ENCODE peak calls at places on chromosomes 7 and 10, in six cellular contexts. J, X, C, Y, W and O are unnamed samples.

GRCh38 chr7:140604760-140605159 is 35.9 kb downstream of the DENND2A start:
- DNase-seq in W (peak), X (peak), C (no peak), Y (no peak), J (no peak), O (no peak)

GRCh38 chr10:85916999-85917573 is 449.5 kb downstream of the GRID1 start:
- DNase-seq in C (peak), W (no peak), Y (peak), J (no peak), X (no peak), O (no peak)

GRCh38 chr7:107119376-107120100 is 49.3 kb upstream of the HBP1 start:
- DNase-seq in C (no peak), Y (no peak), J (no peak), W (peak), X (no peak), O (no peak)

GRCh38 chr7:129617607-129618006 is 6.1 kb downstream of the NRF1 start:
- DNase-seq in Y (no peak), W (no peak), J (no peak), X (no peak), C (no peak), O (no peak)

GRCh38 chr10:112848212-112848611 is 101.8 kb upstream of the TCF7L2 start:
- DNase-seq in Y (no peak), C (no peak), X (no peak), J (no peak), W (no peak), O (no peak)

GRCh38 chr10:74231375-74231774 is 80.4 kb downstream of the ADK start:
- DNase-seq in C (no peak), X (peak), J (no peak), W (peak), Y (no peak), O (peak)

GRCh38 chr7:85829817-85830432 is 643.1 kb upstream of the SEMA3D start:
- DNase-seq in J (no peak), Y (peak), W (no peak), X (peak), C (peak), O (no peak)

GRCh38 chr7:128075536-128076095 is 44.4 kb upstream of the LRRC4 start:
- DNase-seq in Y (no peak), W (no peak), C (no peak), J (no peak), X (no peak), O (no peak)

GRCh38 chr7:129066290-129067131 is 11.6 kb upstream of the TNPO3 start:
- DNase-seq in X (peak), C (no peak), W (peak), Y (no peak), J (no peak), O (peak)

GRCh38 chr10:122632031-122632430 is 67.6 kb downstream of the C10orf120 start:
- DNase-seq in J (no peak), W (no peak), X (no peak), C (peak), Y (no peak), O (peak)

GRCh38 chr7:49389866-49390265 is 383.6 kb upstream of the VWC2 start:
- DNase-seq in C (no peak), J (no peak), W (no peak), X (no peak), Y (no peak), O (no peak)

GRCh38 chr10:130786365-130786966 is 525.1 kb downstream of the TCERG1L start:
- DNase-seq in C (no peak), X (no peak), J (no peak), W (no peak), Y (no peak), O (no peak)

GRCh38 chr7:159107052-159107892 is 37.4 kb downstream of the VIPR2 start:
- DNase-seq in C (peak), J (no peak), Y (no peak), W (no peak), X (no peak), O (no peak)

GRCh38 chr7:70355591-70356323 is 757.5 kb downstream of the AUTS2 start:
- DNase-seq in C (peak), X (no peak), W (peak), Y (peak), J (no peak), O (peak)

GRCh38 chr10:12432402-12433189 is 83.2 kb downstream of the CAMK1D start:
- DNase-seq in J (no peak), C (peak), W (no peak), X (no peak), Y (peak), O (no peak)

GRCh38 chr10:124691448-124692435 is 52.4 kb downstream of the FAM53B start:
- DNase-seq in C (no peak), W (no peak), J (no peak), X (no peak), Y (no peak), O (no peak)

GRCh38 chr7:148503900-148504487 is 86.6 kb upstream of the C7orf33 start:
- DNase-seq in X (peak), C (peak), Y (peak), J (no peak), W (peak), O (peak)

GRCh38 chr7:107390921-107391320 is 78.9 kb upstream of the GPR22 start:
- DNase-seq in Y (no peak), X (no peak), W (no peak), J (no peak), C (no peak), O (no peak)

GRCh38 chr10:69179089-69179742 is 818 bp upstream of the SUPV3L1 start:
- DNase-seq in C (no peak), X (no peak), Y (no peak), W (no peak), J (no peak), O (no peak)

GRCh38 chr10:70513848-70514309 is 35.3 kb downstream of the PALD1 start:
- DNase-seq in W (no peak), Y (no peak), C (no peak), X (no peak), J (no peak), O (peak)

GRCh38 chr7:139572071-139572470 is 48.6 kb downstream of the CLEC2L start:
- DNase-seq in W (no peak), X (no peak), Y (no peak), C (no peak), J (no peak), O (no peak)

GRCh38 chr7:16465469-16466086 is at the start of gene SOSTDC1:
- DNase-seq in C (no peak), W (no peak), X (peak), J (no peak), Y (peak), O (no peak)

GRCh38 chr7:87934699-87935372 is 785 bp downstream of the ADAM22 start:
- DNase-seq in C (peak), W (peak), Y (peak), J (no peak), X (peak), O (peak)

GRCh38 chr7:50851891-50852290 is 69.2 kb upstream of the GRB10 start:
- DNase-seq in W (no peak), C (no peak), X (no peak), Y (no peak), J (no peak), O (peak)

GRCh38 chr7:85204496-85204895 is 17.6 kb upstream of the SEMA3D start:
- DNase-seq in J (no peak), W (no peak), C (no peak), Y (no peak), X (no peak), O (no peak)

GRCh38 chr7:121931149-121931922 is 58.4 kb downstream of the PTPRZ1 start:
- DNase-seq in Y (no peak), J (no peak), W (no peak), C (no peak), X (no peak), O (no peak)

GRCh38 chr7:137122145-137122544 is 221.4 kb downstream of the PTN start:
- DNase-seq in W (no peak), Y (no peak), C (no peak), J (no peak), X (no peak), O (no peak)

GRCh38 chr10:103506061-103506460 is 12.6 kb downstream of the NEURL1 start:
- DNase-seq in X (no peak), W (no peak), C (no peak), Y (no peak), J (no peak), O (no peak)

GRCh38 chr10:86285136-86285790 is 81.3 kb downstream of the GRID1 start:
- DNase-seq in Y (peak), C (no peak), W (no peak), X (no peak), J (no peak), O (no peak)

GRCh38 chr10:97050205-97050745 is 135.5 kb downstream of the SLIT1 start:
- DNase-seq in Y (no peak), X (no peak), J (no peak), C (no peak), W (no peak), O (no peak)

GRCh38 chr10:69445094-69445493 is 6.2 kb upstream of the TSPAN15 start:
- DNase-seq in J (no peak), Y (no peak), C (no peak), W (peak), X (no peak), O (no peak)